ENCODE peak calls at places on chromosomes 12 and 14, in four cellular contexts. One of them, this sample, is unnamed.

GRCh38 chr12:39372929-39373328 is 70.0 kb downstream of the KIF21A start:
- DNase-seq in A549: no peak
- DNase-seq in neural progenitor cell: no peak
- DNase-seq in BE2C: no peak
- DNase-seq in this sample: no peak

GRCh38 chr12:68236421-68237059 is 10.9 kb upstream of the IL26 start:
- DNase-seq in BE2C: no peak
- DNase-seq in A549: no peak
- DNase-seq in neural progenitor cell: no peak
- DNase-seq in this sample: no peak

GRCh38 chr12:39586811-39587210 is 32.8 kb downstream of the ABCD2 start:
- DNase-seq in A549: no peak
- DNase-seq in BE2C: no peak
- DNase-seq in neural progenitor cell: no peak
- DNase-seq in this sample: no peak

GRCh38 chr12:69468237-69469026 is 1.8 kb upstream of the FRS2 start:
- DNase-seq in neural progenitor cell: no peak
- DNase-seq in A549: peak; percentile 12
- DNase-seq in BE2C: no peak
- DNase-seq in this sample: no peak

GRCh38 chr12:51307655-51308593 is 16.1 kb downstream of the BIN2 start:
- DNase-seq in BE2C: no peak
- DNase-seq in neural progenitor cell: no peak
- DNase-seq in A549: peak; percentile 91
- DNase-seq in this sample: no peak

GRCh38 chr14:41604793-41605534 is 1.7 kb upstream of the LRFN5 start:
- DNase-seq in neural progenitor cell: peak; percentile 93
- DNase-seq in BE2C: peak; percentile 4
- DNase-seq in A549: no peak
- DNase-seq in this sample: peak; percentile 71

GRCh38 chr12:29103539-29103974 is 45.5 kb upstream of the FAR2 start:
- DNase-seq in BE2C: no peak
- DNase-seq in neural progenitor cell: no peak
- DNase-seq in A549: no peak
- DNase-seq in this sample: no peak

GRCh38 chr12:51788876-51789275 is 59.6 kb downstream of the FIGNL2 start:
- DNase-seq in neural progenitor cell: no peak
- DNase-seq in BE2C: no peak
- DNase-seq in A549: no peak
- DNase-seq in this sample: no peak

GRCh38 chr12:130961921-130962326 is 8.2 kb downstream of the ADGRD1 start:
- DNase-seq in A549: no peak
- DNase-seq in neural progenitor cell: no peak
- DNase-seq in BE2C: no peak
- DNase-seq in this sample: no peak

GRCh38 chr12:107411792-107412535 is 273.6 kb upstream of the PWP1 start:
- DNase-seq in A549: peak; percentile 71
- DNase-seq in BE2C: no peak
- DNase-seq in neural progenitor cell: no peak
- DNase-seq in this sample: no peak

GRCh38 chr14:56099081-56099797 is 19.0 kb upstream of the PELI2 start:
- DNase-seq in A549: no peak
- DNase-seq in BE2C: no peak
- DNase-seq in neural progenitor cell: peak; percentile 20
- DNase-seq in this sample: no peak

GRCh38 chr12:9406564-9407424 is 198.6 kb upstream of the PZP start:
- DNase-seq in neural progenitor cell: peak; percentile 31
- DNase-seq in BE2C: no peak
- DNase-seq in A549: no peak
- DNase-seq in this sample: no peak

GRCh38 chr12:97943359-97943758 is 480.8 kb downstream of the RMST start:
- DNase-seq in A549: no peak
- DNase-seq in BE2C: no peak
- DNase-seq in neural progenitor cell: no peak
- DNase-seq in this sample: no peak

GRCh38 chr12:47079894-47080724 is at the start of gene AMIGO2:
- DNase-seq in A549: peak; percentile 95
- DNase-seq in neural progenitor cell: peak; percentile 65
- DNase-seq in BE2C: no peak
- DNase-seq in this sample: peak; percentile 81

GRCh38 chr14:102893452-102893851 is 29.0 kb upstream of the AMN start:
- DNase-seq in BE2C: no peak
- DNase-seq in A549: no peak
- DNase-seq in neural progenitor cell: no peak
- DNase-seq in this sample: peak; percentile 81

GRCh38 chr14:76337619-76338545 is 38.1 kb upstream of the ESRRB start:
- DNase-seq in A549: no peak
- DNase-seq in BE2C: peak; percentile 86
- DNase-seq in neural progenitor cell: no peak
- DNase-seq in this sample: no peak

GRCh38 chr12:25155031-25155576 is 39.9 kb downstream of the DNAI7 start:
- DNase-seq in A549: peak; percentile 34
- DNase-seq in BE2C: no peak
- DNase-seq in neural progenitor cell: peak; percentile 30
- DNase-seq in this sample: no peak
- H3K4me1 ChIP-seq in A549: peaks cover 3% of the 10 kb centered on the region
- H3K4me1 ChIP-seq in BE2C: no peaks in the 10 kb centered on the region
- H3K4me1 ChIP-seq in neural progenitor cell: no peaks in the 10 kb centered on the region
- H3K4me1 ChIP-seq in this sample: no peaks in the 10 kb centered on the region

GRCh38 chr12:81416571-81416970 is 338.7 kb downstream of the ACSS3 start:
- DNase-seq in A549: no peak
- DNase-seq in BE2C: no peak
- DNase-seq in neural progenitor cell: no peak
- DNase-seq in this sample: no peak
- H3K4me3 ChIP-seq in A549: no peak overlapping the region
- H3K4me3 ChIP-seq in BE2C: no peak overlapping the region
- H3K4me3 ChIP-seq in neural progenitor cell: no peak overlapping the region
- H3K4me3 ChIP-seq in this sample: no peak overlapping the region

GRCh38 chr12:27615331-27615891 is 80.8 kb upstream of the REP15 start:
- DNase-seq in neural progenitor cell: no peak
- DNase-seq in BE2C: no peak
- DNase-seq in A549: peak; percentile 44
- DNase-seq in this sample: no peak

GRCh38 chr12:27614866-27615265 is 81.4 kb upstream of the REP15 start:
- DNase-seq in neural progenitor cell: no peak
- DNase-seq in BE2C: no peak
- DNase-seq in A549: no peak
- DNase-seq in this sample: no peak

GRCh38 chr12:27610380-27610779 is 85.9 kb upstream of the REP15 start:
- DNase-seq in A549: peak; percentile 40
- DNase-seq in BE2C: no peak
- DNase-seq in neural progenitor cell: no peak
- DNase-seq in this sample: no peak

GRCh38 chr12:27616356-27617150 is 79.7 kb upstream of the REP15 start:
- DNase-seq in BE2C: no peak
- DNase-seq in neural progenitor cell: no peak
- DNase-seq in A549: no peak
- DNase-seq in this sample: no peak

DNA sequence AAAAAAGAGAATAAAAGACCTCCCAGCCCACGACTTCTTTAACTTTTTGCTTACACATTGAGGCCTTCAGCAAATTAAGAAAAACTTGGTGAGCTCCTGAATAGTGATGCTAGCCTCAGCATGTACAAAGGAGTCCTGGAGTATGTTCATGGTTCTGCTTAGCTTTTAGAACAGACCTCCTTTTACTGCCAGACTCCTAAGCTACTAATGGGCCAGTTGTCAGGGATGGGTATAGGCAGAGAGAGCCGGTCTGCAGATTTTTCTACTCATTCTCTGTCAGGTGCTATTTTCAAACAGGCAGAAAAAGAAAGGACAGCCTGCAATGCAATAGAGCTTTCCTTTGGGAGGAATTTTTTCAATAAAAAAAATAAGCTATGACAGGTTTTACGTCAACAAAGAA is 81.9 kb upstream of the REP15 start:
- DNase-seq in neural progenitor cell: no peak
- DNase-seq in BE2C: no peak
- DNase-seq in A549: no peak
- DNase-seq in this sample: no peak
- H3K4me1 ChIP-seq in neural progenitor cell: peaks cover 5% of the 10 kb centered on the region
- H3K4me1 ChIP-seq in BE2C: peaks cover 10% of the 10 kb centered on the region
- H3K4me1 ChIP-seq in A549: peaks cover 68% of the 10 kb centered on the region
- H3K4me1 ChIP-seq in this sample: peaks cover 9% of the 10 kb centered on the region

GRCh38 chr12:4027412-4027811 is 154.2 kb upstream of the PARP11 start:
- DNase-seq in neural progenitor cell: no peak
- DNase-seq in BE2C: no peak
- DNase-seq in A549: no peak
- DNase-seq in this sample: peak; percentile 77

GRCh38 chr12:4034926-4035325 is 161.7 kb upstream of the PARP11 start:
- DNase-seq in BE2C: no peak
- DNase-seq in A549: no peak
- DNase-seq in neural progenitor cell: no peak
- DNase-seq in this sample: no peak

GRCh38 chr12:4030938-4031702 is 157.9 kb upstream of the PARP11 start:
- DNase-seq in BE2C: no peak
- DNase-seq in neural progenitor cell: peak; percentile 98
- DNase-seq in A549: peak; percentile 96
- DNase-seq in this sample: peak; percentile 97

GRCh38 chr12:4032906-4033628 is 159.9 kb upstream of the PARP11 start:
- DNase-seq in neural progenitor cell: no peak
- DNase-seq in BE2C: no peak
- DNase-seq in A549: no peak
- DNase-seq in this sample: no peak

DNA sequence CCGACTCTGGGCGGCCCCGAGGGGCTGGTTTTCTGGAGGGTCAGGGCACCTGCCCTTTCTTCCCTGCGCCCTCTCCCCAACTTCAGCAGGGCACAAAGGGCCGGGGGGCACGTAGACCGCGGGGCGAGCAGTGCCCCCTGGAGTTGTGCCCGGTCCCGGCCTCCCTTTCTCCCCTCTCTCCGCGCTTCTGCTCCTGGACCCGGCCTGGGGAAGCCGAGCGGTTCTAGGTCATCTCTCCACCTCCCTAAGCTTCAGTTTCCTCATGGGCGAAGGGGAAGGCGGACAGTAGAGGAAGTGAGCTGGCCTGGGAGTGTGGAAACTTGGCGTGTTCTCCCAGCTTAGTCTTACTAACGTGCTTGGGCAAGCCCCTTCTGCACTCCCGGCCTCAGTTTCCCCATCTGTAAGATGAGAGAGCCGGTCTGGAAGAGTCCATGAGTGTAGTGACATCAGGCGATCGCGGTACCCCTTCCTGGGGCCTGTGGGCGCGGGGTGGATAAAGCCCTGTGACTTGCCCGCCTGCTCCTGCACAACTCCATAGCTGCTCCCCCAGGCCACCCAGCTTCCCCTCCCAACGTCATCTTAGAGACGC is 158.6 kb upstream of the PARP11 start:
- DNase-seq in neural progenitor cell: no peak
- DNase-seq in BE2C: no peak
- DNase-seq in A549: peak; percentile 16
- DNase-seq in this sample: no peak
- H3K4me3 ChIP-seq in neural progenitor cell: no peak overlapping the region
- H3K4me3 ChIP-seq in BE2C: no peak overlapping the region
- H3K4me3 ChIP-seq in A549: peak overlapping the region; percentile 35
- H3K4me3 ChIP-seq in this sample: peak overlapping the region; percentile 23

GRCh38 chr14:101879212-101880015 is 85.0 kb upstream of the DYNC1H1 start:
- DNase-seq in neural progenitor cell: no peak
- DNase-seq in A549: no peak
- DNase-seq in BE2C: no peak
- DNase-seq in this sample: no peak
- H3K4me1 ChIP-seq in neural progenitor cell: no peaks in the 10 kb centered on the region
- H3K4me1 ChIP-seq in A549: peaks cover 18% of the 10 kb centered on the region
- H3K4me1 ChIP-seq in BE2C: peaks cover 42% of the 10 kb centered on the region
- H3K4me1 ChIP-seq in this sample: no peaks in the 10 kb centered on the region

GRCh38 chr12:19856389-19856788 is 417.1 kb downstream of the AEBP2 start:
- DNase-seq in neural progenitor cell: no peak
- DNase-seq in A549: no peak
- DNase-seq in BE2C: no peak
- DNase-seq in this sample: no peak
- H3K4me3 ChIP-seq in neural progenitor cell: no peak overlapping the region
- H3K4me3 ChIP-seq in A549: no peak overlapping the region
- H3K4me3 ChIP-seq in BE2C: no peak overlapping the region
- H3K4me3 ChIP-seq in this sample: no peak overlapping the region

DNA sequence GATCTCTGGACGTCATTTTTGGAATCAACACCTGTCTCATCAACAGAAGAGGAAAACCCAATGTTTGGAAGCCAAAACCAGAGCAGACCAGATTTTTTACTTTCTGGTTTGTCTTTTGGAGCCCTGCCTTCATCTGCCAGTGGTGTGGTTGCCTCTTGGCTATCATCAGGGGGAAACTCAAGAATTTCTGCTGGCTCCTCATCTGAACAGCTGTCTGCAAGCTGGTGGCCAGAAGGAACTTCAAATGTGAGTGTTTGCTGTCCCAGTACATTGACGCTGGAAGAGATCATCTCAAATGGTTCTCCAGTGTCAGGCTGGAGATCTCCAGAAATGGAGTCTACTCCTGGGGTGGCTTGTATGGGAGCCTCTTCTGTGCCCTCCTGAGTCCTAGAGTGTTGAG is 13.8 kb downstream of the PLD4 start:
- DNase-seq in A549: no peak
- DNase-seq in neural progenitor cell: no peak
- DNase-seq in BE2C: no peak
- DNase-seq in this sample: no peak
- H3K4me1 ChIP-seq in A549: peaks cover 3% of the 10 kb centered on the region
- H3K4me1 ChIP-seq in neural progenitor cell: no peaks in the 10 kb centered on the region
- H3K4me1 ChIP-seq in BE2C: no peaks in the 10 kb centered on the region
- H3K4me1 ChIP-seq in this sample: no peaks in the 10 kb centered on the region

GRCh38 chr14:22397338-22397737 is 191.7 kb downstream of the DAD1 start:
- DNase-seq in neural progenitor cell: no peak
- DNase-seq in A549: no peak
- DNase-seq in BE2C: peak; percentile 43
- DNase-seq in this sample: no peak
- H3K4me3 ChIP-seq in neural progenitor cell: no peak overlapping the region
- H3K4me3 ChIP-seq in A549: no peak overlapping the region
- H3K4me3 ChIP-seq in BE2C: no peak overlapping the region
- H3K4me3 ChIP-seq in this sample: no peak overlapping the region

GRCh38 chr12:110253176-110253575 is 27.9 kb upstream of the ATP2A2 start:
- DNase-seq in neural progenitor cell: no peak
- DNase-seq in A549: no peak
- DNase-seq in BE2C: no peak
- DNase-seq in this sample: peak; percentile 82
- H3K4me1 ChIP-seq in neural progenitor cell: no peaks in the 10 kb centered on the region
- H3K4me1 ChIP-seq in A549: peaks cover 69% of the 10 kb centered on the region
- H3K4me1 ChIP-seq in BE2C: peaks cover 3% of the 10 kb centered on the region
- H3K4me1 ChIP-seq in this sample: peaks cover 27% of the 10 kb centered on the region

This sample was measured in kidney.